ENCODE peak calls at places on chromosomes 16 and 17, in five cellular contexts. One of them, this sample, is unnamed.

GRCh38 chr16:4123617-4124300 is 7.5 kb upstream of the ADCY9 start:
- DNase-seq in esophagus squamous epithelium: no peak
- DNase-seq in body of pancreas: no peak
- DNase-seq in AG04449: peak
- DNase-seq in PC-3: peak
- DNase-seq in this sample: no peak

GRCh38 chr17:64423881-64424280 is 25.0 kb upstream of the MILR1 start:
- DNase-seq in esophagus squamous epithelium: no peak
- DNase-seq in body of pancreas: no peak
- DNase-seq in AG04449: no peak
- DNase-seq in PC-3: peak
- DNase-seq in this sample: no peak

GRCh38 chr17:77409282-77410161 is 268.8 kb downstream of the SEC14L1 start:
- DNase-seq in esophagus squamous epithelium: no peak
- DNase-seq in body of pancreas: peak
- DNase-seq in AG04449: no peak
- DNase-seq in PC-3: no peak
- DNase-seq in this sample: no peak

GRCh38 chr17:44565866-44566443 is 8.7 kb downstream of the FZD2 start:
- DNase-seq in esophagus squamous epithelium: no peak
- DNase-seq in body of pancreas: no peak
- DNase-seq in AG04449: no peak
- DNase-seq in PC-3: peak
- DNase-seq in this sample: no peak

GRCh38 chr17:54980372-54980771 is 11.8 kb downstream of the STXBP4 start:
- DNase-seq in esophagus squamous epithelium: no peak
- DNase-seq in body of pancreas: no peak
- DNase-seq in AG04449: no peak
- DNase-seq in PC-3: no peak
- DNase-seq in this sample: no peak

GRCh38 chr16:75204410-75204758 is 2.6 kb downstream of the CTRB2 start:
- DNase-seq in esophagus squamous epithelium: no peak
- DNase-seq in body of pancreas: no peak
- DNase-seq in AG04449: no peak
- DNase-seq in PC-3: no peak
- DNase-seq in this sample: no peak

GRCh38 chr16:64705443-64705842 is 416.4 kb downstream of the CDH11 start:
- DNase-seq in esophagus squamous epithelium: no peak
- DNase-seq in body of pancreas: no peak
- DNase-seq in AG04449: peak
- DNase-seq in PC-3: no peak
- DNase-seq in this sample: no peak

GRCh38 chr17:69492410-69493071 is 78.0 kb downstream of the MAP2K6 start:
- DNase-seq in esophagus squamous epithelium: no peak
- DNase-seq in body of pancreas: no peak
- DNase-seq in AG04449: no peak
- DNase-seq in PC-3: peak
- DNase-seq in this sample: no peak

GRCh38 chr16:71360378-71360777 is 1.9 kb downstream of the CALB2 start:
- DNase-seq in esophagus squamous epithelium: no peak
- DNase-seq in body of pancreas: no peak
- DNase-seq in AG04449: peak
- DNase-seq in PC-3: peak
- DNase-seq in this sample: no peak

GRCh38 chr17:30236807-30237206 is 1.3 kb upstream of the SLC6A4 start:
- DNase-seq in esophagus squamous epithelium: no peak
- DNase-seq in body of pancreas: peak
- DNase-seq in AG04449: no peak
- DNase-seq in PC-3: peak
- DNase-seq in this sample: no peak

GRCh38 chr17:41957058-41957868 is 9.3 kb upstream of the CNP start:
- DNase-seq in esophagus squamous epithelium: no peak
- DNase-seq in body of pancreas: no peak
- DNase-seq in AG04449: no peak
- DNase-seq in PC-3: no peak
- DNase-seq in this sample: no peak

GRCh38 chr17:33712120-33712519 is 419.0 kb upstream of the ASIC2 start:
- DNase-seq in esophagus squamous epithelium: no peak
- DNase-seq in body of pancreas: no peak
- DNase-seq in AG04449: no peak
- DNase-seq in PC-3: no peak
- DNase-seq in this sample: no peak
- TF ChIP-seq CTCF in esophagus squamous epithelium: no peak
- TF ChIP-seq CTCF in body of pancreas: no peak
- TF ChIP-seq CTCF in AG04449: no peak
- TF ChIP-seq CTCF in PC-3: no peak
- TF ChIP-seq CTCF in this sample: peak

DNA sequence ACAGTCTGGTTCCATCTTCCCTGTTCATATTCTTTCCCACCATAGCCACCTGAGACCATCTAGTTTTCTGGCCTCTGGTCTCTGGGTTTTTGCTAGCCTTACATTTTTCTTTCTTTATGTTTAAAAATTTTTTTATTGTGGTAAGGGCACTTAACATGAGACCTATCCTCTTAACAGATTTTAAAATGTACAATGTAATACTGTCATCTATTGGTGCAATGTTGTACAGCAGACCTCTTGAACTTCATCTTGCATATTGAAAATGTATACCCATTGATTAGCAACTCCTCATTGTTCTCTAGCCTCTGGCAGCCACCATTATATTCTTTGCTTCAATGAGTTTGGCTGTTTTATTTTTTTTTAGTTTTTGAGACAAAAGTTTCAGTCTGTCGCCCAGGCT is 39.2 kb downstream of the ITGAM start:
- DNase-seq in esophagus squamous epithelium: no peak
- DNase-seq in body of pancreas: no peak
- DNase-seq in AG04449: no peak
- DNase-seq in PC-3: peak
- DNase-seq in this sample: no peak
- TF ChIP-seq CTCF in esophagus squamous epithelium: no peak
- TF ChIP-seq CTCF in body of pancreas: peak
- TF ChIP-seq CTCF in AG04449: no peak
- TF ChIP-seq CTCF in PC-3: peak
- TF ChIP-seq CTCF in this sample: peak

GRCh38 chr16:66662445-66663194 is 33.9 kb downstream of the CMTM4 start:
- DNase-seq in esophagus squamous epithelium: no peak
- DNase-seq in body of pancreas: no peak
- DNase-seq in AG04449: no peak
- DNase-seq in PC-3: peak
- DNase-seq in this sample: no peak
- TF ChIP-seq CTCF in esophagus squamous epithelium: peak
- TF ChIP-seq CTCF in body of pancreas: no peak
- TF ChIP-seq CTCF in AG04449: peak
- TF ChIP-seq CTCF in PC-3: peak
- TF ChIP-seq CTCF in this sample: no peak

DNA sequence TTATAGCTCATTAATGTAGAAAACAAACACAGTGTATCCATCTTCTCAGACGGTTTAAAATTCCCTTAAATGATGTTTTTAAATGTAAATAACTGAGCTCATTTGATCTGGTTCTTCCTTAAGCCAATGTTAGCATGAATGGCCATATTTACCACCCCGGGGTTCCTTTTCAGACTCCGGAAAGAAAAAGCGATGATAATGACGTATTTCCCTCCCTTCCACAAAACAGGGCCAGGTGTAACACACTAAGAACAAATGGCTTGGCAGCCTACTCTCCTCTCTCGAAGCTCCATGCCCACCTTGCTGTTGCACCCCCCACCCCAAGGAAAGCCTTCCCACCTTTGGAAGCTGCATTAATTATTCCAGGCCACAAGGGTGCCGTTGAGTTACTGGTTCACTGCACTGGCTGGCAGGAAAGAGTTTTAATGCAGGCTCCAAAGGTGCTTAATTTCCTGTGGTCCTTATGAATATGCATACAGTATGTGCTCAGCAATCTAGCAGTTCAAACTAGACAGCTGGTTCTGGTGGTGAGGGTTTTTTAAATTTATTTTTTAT is 378.9 kb downstream of the WWOX start:
- DNase-seq in esophagus squamous epithelium: no peak
- DNase-seq in body of pancreas: no peak
- DNase-seq in AG04449: no peak
- DNase-seq in PC-3: no peak
- DNase-seq in this sample: no peak
- TF ChIP-seq CTCF in esophagus squamous epithelium: no peak
- TF ChIP-seq CTCF in body of pancreas: no peak
- TF ChIP-seq CTCF in AG04449: no peak
- TF ChIP-seq CTCF in PC-3: no peak
- TF ChIP-seq CTCF in this sample: no peak

DNA sequence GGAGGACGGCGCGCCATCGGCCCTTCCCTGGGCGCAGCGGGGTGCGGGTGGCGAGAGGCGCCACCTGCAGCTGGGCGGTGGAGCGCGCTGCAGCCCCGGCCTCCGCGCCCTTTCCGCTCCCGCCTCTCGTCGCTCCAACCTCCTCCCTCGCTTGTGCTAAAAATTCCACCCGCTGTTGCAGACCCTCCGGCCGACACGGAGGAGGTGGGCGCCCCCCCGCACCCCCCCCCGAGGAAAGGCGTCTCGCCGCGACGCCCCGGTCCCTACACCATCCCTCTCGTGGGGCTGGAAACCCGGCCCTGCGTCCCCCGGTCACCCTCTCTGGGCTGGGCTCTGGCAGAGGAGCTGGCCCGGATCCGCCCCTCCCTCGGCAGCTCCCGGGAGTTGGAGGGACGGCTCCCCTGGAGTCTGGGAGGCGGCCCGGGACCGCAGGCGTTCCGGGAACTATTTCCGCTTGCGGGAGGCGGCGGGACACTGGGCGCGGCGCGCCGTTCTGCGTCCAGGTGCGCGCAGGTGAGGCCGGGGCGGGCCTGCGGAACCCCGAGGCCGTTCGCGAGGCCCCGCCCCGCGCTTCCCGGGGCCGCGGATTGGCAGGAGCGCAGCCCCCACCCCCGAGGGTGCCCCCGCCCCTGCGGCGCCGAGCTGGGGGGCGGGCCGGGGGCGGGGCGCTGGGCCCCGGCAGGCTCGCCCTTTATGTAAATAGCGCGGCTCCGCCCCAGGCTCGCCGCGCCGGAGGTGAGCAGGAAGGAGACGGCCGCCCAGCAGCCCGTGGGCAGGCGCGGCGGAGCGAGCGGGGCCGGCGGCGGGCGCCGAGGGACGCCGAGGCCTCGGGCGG is at the start of gene LLGL2:
- DNase-seq in esophagus squamous epithelium: peak
- DNase-seq in body of pancreas: peak
- DNase-seq in AG04449: no peak
- DNase-seq in PC-3: peak
- DNase-seq in this sample: peak
- TF ChIP-seq CTCF in esophagus squamous epithelium: peak
- TF ChIP-seq CTCF in body of pancreas: peak
- TF ChIP-seq CTCF in AG04449: peak
- TF ChIP-seq CTCF in PC-3: peak
- TF ChIP-seq CTCF in this sample: peak

DNA sequence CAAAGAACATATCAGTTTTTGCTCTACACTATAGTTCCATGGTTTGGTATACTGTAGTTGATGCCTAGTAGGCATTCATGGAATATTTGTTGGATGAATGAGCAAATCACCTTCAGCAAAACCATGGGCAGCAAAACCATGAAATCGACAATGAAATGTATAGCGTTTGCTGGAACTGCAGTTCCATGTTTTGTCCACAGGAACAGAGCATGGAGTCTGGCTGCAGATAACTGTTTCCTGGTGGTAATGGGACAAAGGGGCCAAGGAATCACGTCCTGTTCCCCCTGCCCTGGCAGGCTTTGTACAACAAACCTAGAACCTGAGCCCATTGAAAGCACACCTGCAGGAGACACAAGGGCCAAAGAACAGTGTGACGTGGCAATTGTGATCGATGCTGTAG is 101.1 kb downstream of the USP31 start:
- DNase-seq in esophagus squamous epithelium: no peak
- DNase-seq in body of pancreas: no peak
- DNase-seq in AG04449: no peak
- DNase-seq in PC-3: peak
- DNase-seq in this sample: no peak
- TF ChIP-seq CTCF in esophagus squamous epithelium: no peak
- TF ChIP-seq CTCF in body of pancreas: no peak
- TF ChIP-seq CTCF in AG04449: no peak
- TF ChIP-seq CTCF in PC-3: peak
- TF ChIP-seq CTCF in this sample: no peak

GRCh38 chr17:37661372-37662014 is 18.2 kb upstream of the DDX52 start:
- DNase-seq in esophagus squamous epithelium: no peak
- DNase-seq in body of pancreas: no peak
- DNase-seq in AG04449: no peak
- DNase-seq in PC-3: no peak
- DNase-seq in this sample: no peak
- TF ChIP-seq CTCF in esophagus squamous epithelium: no peak
- TF ChIP-seq CTCF in body of pancreas: no peak
- TF ChIP-seq CTCF in AG04449: no peak
- TF ChIP-seq CTCF in PC-3: no peak
- TF ChIP-seq CTCF in this sample: no peak

This sample was measured in D721Med.